ENCODE peak calls at places on chromosome X, in six cellular contexts. One of them, this sample, is unnamed. For H3K36me3 and H3K9me3, the result is how much of the 10 kb centered on the place peaks cover.

GRCh38 chrX:72475952-72476668 is 96.5 kb downstream of the HDAC8 start:
- DNase-seq in HCT116: no peak
- DNase-seq in hepatocyte: no peak
- DNase-seq in pancreas: no peak
- DNase-seq in suprapubic skin: no peak
- DNase-seq in heart right ventricle: no peak
- DNase-seq in this sample: no peak

GRCh38 chrX:915427-916234 is 285.0 kb downstream of the SHOX start:
- DNase-seq in HCT116: no peak
- DNase-seq in hepatocyte: no peak
- DNase-seq in pancreas: no peak
- DNase-seq in suprapubic skin: no peak
- DNase-seq in heart right ventricle: no peak
- DNase-seq in this sample: no peak

GRCh38 chrX:100830547-100830946 is 10.4 kb downstream of the CSTF2 start:
- DNase-seq in HCT116: no peak
- DNase-seq in hepatocyte: no peak
- DNase-seq in pancreas: no peak
- DNase-seq in suprapubic skin: no peak
- DNase-seq in heart right ventricle: no peak
- DNase-seq in this sample: no peak

GRCh38 chrX:17549005-17549685 is 174.1 kb downstream of the NHS start:
- DNase-seq in HCT116: no peak
- DNase-seq in hepatocyte: no peak
- DNase-seq in pancreas: no peak
- DNase-seq in suprapubic skin: no peak
- DNase-seq in heart right ventricle: no peak
- DNase-seq in this sample: no peak

GRCh38 chrX:30665471-30665870 is 12.2 kb downstream of the GK start:
- DNase-seq in HCT116: no peak
- DNase-seq in hepatocyte: no peak
- DNase-seq in pancreas: no peak
- DNase-seq in suprapubic skin: no peak
- DNase-seq in heart right ventricle: no peak
- DNase-seq in this sample: no peak

GRCh38 chrX:76279007-76279406 is 106.1 kb downstream of the PBDC1 start:
- DNase-seq in HCT116: peak
- DNase-seq in hepatocyte: peak
- DNase-seq in pancreas: no peak
- DNase-seq in suprapubic skin: no peak
- DNase-seq in heart right ventricle: no peak
- DNase-seq in this sample: no peak

GRCh38 chrX:18465051-18465450 is 39.6 kb downstream of the CDKL5 start:
- DNase-seq in HCT116: no peak
- DNase-seq in hepatocyte: no peak
- DNase-seq in pancreas: no peak
- DNase-seq in suprapubic skin: no peak
- DNase-seq in heart right ventricle: no peak
- DNase-seq in this sample: no peak

GRCh38 chrX:19085975-19086772 is 36.1 kb downstream of the ADGRG2 start:
- DNase-seq in HCT116: no peak
- DNase-seq in hepatocyte: no peak
- DNase-seq in pancreas: no peak
- DNase-seq in suprapubic skin: no peak
- DNase-seq in heart right ventricle: no peak
- DNase-seq in this sample: no peak

GRCh38 chrX:51795136-51795535 is 51.9 kb downstream of the GSPT2 start:
- DNase-seq in HCT116: no peak
- DNase-seq in hepatocyte: no peak
- DNase-seq in pancreas: no peak
- DNase-seq in suprapubic skin: no peak
- DNase-seq in heart right ventricle: no peak
- DNase-seq in this sample: no peak

GRCh38 chrX:109818921-109819320 is 85.9 kb upstream of the ACSL4 start:
- DNase-seq in HCT116: no peak
- DNase-seq in hepatocyte: no peak
- DNase-seq in pancreas: no peak
- DNase-seq in suprapubic skin: no peak
- DNase-seq in heart right ventricle: no peak
- DNase-seq in this sample: no peak

GRCh38 chrX:19334945-19335626 is 8.6 kb upstream of the PDHA1 start:
- DNase-seq in HCT116: peak
- DNase-seq in hepatocyte: no peak
- DNase-seq in pancreas: no peak
- DNase-seq in suprapubic skin: no peak
- DNase-seq in heart right ventricle: no peak
- DNase-seq in this sample: no peak

GRCh38 chrX:49187028-49187394 is 838 bp upstream of the PRICKLE3 start:
- DNase-seq in HCT116: no peak
- DNase-seq in hepatocyte: no peak
- DNase-seq in pancreas: no peak
- DNase-seq in suprapubic skin: no peak
- DNase-seq in heart right ventricle: no peak
- DNase-seq in this sample: no peak

GRCh38 chrX:105758784-105759183 is 63.6 kb upstream of the NRK start:
- DNase-seq in HCT116: no peak
- DNase-seq in hepatocyte: no peak
- DNase-seq in pancreas: no peak
- DNase-seq in suprapubic skin: no peak
- DNase-seq in heart right ventricle: no peak
- DNase-seq in this sample: no peak

GRCh38 chrX:38271154-38271716 is 50.6 kb upstream of the SRPX start:
- DNase-seq in HCT116: no peak
- DNase-seq in hepatocyte: no peak
- DNase-seq in pancreas: no peak
- DNase-seq in suprapubic skin: no peak
- DNase-seq in heart right ventricle: no peak
- DNase-seq in this sample: no peak

GRCh38 chrX:2486476-2487133 is 14.2 kb downstream of the DHRSX start:
- DNase-seq in HCT116: no peak
- DNase-seq in hepatocyte: no peak
- DNase-seq in pancreas: no peak
- DNase-seq in suprapubic skin: no peak
- DNase-seq in heart right ventricle: no peak
- DNase-seq in this sample: no peak

GRCh38 chrX:2487366-2487765 is 13.4 kb downstream of the DHRSX start:
- DNase-seq in HCT116: no peak
- DNase-seq in hepatocyte: no peak
- DNase-seq in pancreas: no peak
- DNase-seq in suprapubic skin: no peak
- DNase-seq in heart right ventricle: no peak
- DNase-seq in this sample: no peak

GRCh38 chrX:2485460-2485753 is 15.4 kb downstream of the DHRSX start:
- DNase-seq in HCT116: no peak
- DNase-seq in hepatocyte: no peak
- DNase-seq in pancreas: no peak
- DNase-seq in suprapubic skin: no peak
- DNase-seq in heart right ventricle: no peak
- DNase-seq in this sample: no peak

GRCh38 chrX:2484721-2485459 is 15.9 kb downstream of the DHRSX start:
- DNase-seq in HCT116: no peak
- DNase-seq in hepatocyte: no peak
- DNase-seq in pancreas: no peak
- DNase-seq in suprapubic skin: no peak
- DNase-seq in heart right ventricle: peak
- DNase-seq in this sample: no peak

GRCh38 chrX:2485789-2486345 is 14.9 kb downstream of the DHRSX start:
- DNase-seq in HCT116: no peak
- DNase-seq in hepatocyte: no peak
- DNase-seq in pancreas: no peak
- DNase-seq in suprapubic skin: no peak
- DNase-seq in heart right ventricle: no peak
- DNase-seq in this sample: no peak
- H3K36me3 ChIP-seq in HCT116: under half
- H3K36me3 ChIP-seq in hepatocyte: under half
- H3K36me3 ChIP-seq in pancreas: under half
- H3K36me3 ChIP-seq in suprapubic skin: under half
- H3K36me3 ChIP-seq in heart right ventricle: under half
- H3K36me3 ChIP-seq in this sample: under half

GRCh38 chrX:77446029-77446585 is 1.1 kb upstream of the FGF16 start:
- DNase-seq in HCT116: no peak
- DNase-seq in hepatocyte: peak
- DNase-seq in pancreas: peak
- DNase-seq in suprapubic skin: no peak
- DNase-seq in heart right ventricle: peak
- DNase-seq in this sample: no peak

GRCh38 chrX:77446840-77447239 is 349 bp upstream of the FGF16 start:
- DNase-seq in HCT116: no peak
- DNase-seq in hepatocyte: no peak
- DNase-seq in pancreas: no peak
- DNase-seq in suprapubic skin: no peak
- DNase-seq in heart right ventricle: no peak
- DNase-seq in this sample: no peak

GRCh38 chrX:77450415-77450814 is 3.2 kb downstream of the FGF16 start:
- DNase-seq in HCT116: no peak
- DNase-seq in hepatocyte: no peak
- DNase-seq in pancreas: no peak
- DNase-seq in suprapubic skin: no peak
- DNase-seq in heart right ventricle: no peak
- DNase-seq in this sample: no peak

GRCh38 chrX:77447339-77448149 is at the start of gene FGF16:
- DNase-seq in HCT116: no peak
- DNase-seq in hepatocyte: no peak
- DNase-seq in pancreas: no peak
- DNase-seq in suprapubic skin: peak
- DNase-seq in heart right ventricle: peak
- DNase-seq in this sample: no peak

DNA sequence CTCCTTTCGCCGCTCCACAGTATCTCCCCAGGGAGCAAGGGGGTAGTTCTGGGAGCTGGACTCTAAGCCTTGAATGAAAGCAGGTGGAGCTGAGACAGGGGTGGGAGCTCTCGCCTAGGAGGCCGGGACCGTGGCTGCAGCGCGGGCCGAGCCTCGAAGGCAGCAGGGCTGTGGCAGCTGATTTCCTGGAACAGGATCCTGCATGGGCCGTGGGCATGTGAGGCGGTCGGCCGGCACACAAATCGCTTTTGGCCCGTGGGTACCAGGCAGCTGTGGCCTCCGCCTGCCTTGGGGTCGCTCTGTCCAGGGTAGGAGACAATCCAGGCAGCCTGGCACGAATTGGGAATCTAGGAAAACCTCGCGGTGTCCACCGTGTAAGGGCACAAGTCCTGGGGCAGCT is 981 bp downstream of the FGF16 start:
- DNase-seq in HCT116: no peak
- DNase-seq in hepatocyte: no peak
- DNase-seq in pancreas: no peak
- DNase-seq in suprapubic skin: no peak
- DNase-seq in heart right ventricle: peak
- DNase-seq in this sample: no peak
- TF ChIP-seq CTCF in HCT116: no peak
- TF ChIP-seq CTCF in hepatocyte: no peak
- TF ChIP-seq CTCF in pancreas: no peak
- TF ChIP-seq CTCF in suprapubic skin: no peak
- TF ChIP-seq CTCF in heart right ventricle: no peak
- TF ChIP-seq CTCF in this sample: no peak

DNA sequence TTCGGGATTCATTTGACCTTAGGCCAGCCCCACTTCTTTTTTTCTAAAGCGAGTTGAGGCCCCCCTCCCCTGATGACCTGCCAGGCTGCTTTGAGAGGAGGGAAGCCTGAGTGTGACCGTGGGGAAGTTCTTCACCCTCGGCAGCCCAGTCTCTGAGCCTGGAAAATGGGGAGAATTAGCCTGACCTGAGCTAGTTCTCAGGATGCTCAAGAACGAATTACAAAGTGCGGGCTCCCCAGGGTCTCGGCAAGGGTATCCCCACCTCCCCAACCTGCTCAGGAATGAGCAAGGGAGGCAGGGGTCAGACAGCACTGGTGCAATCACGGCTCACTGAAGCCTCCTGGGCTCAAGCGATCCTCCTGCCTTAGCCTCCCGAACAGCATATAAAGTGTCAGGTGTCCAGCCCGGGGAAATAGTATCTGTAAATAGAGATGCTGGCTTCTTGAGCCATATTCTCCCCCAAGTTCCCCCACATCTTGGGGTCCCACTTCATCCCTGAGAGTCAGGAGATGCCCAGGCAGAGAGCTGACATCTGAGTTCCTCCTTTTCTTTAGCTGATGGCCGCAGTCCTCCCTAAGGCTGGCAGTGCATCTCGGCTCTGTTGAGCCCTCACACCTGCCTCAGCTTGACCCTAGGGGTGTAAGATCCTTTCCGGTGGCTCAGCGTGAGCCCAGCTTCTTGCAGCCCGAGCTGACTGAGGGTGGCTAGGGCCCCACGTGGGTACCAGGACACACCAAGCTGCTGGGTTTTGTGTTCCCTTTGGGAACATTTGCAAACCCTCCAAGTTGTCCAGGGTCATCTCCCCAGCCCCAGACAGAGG is 1.6 kb downstream of the DUSP9 start:
- DNase-seq in HCT116: no peak
- DNase-seq in hepatocyte: no peak
- DNase-seq in pancreas: no peak
- DNase-seq in suprapubic skin: peak
- DNase-seq in heart right ventricle: no peak
- DNase-seq in this sample: no peak
- H3K9me3 ChIP-seq in HCT116: under half
- H3K9me3 ChIP-seq in hepatocyte: under half
- H3K9me3 ChIP-seq in pancreas: under half
- H3K9me3 ChIP-seq in suprapubic skin: under half
- H3K9me3 ChIP-seq in heart right ventricle: under half
- H3K9me3 ChIP-seq in this sample: under half

DNA sequence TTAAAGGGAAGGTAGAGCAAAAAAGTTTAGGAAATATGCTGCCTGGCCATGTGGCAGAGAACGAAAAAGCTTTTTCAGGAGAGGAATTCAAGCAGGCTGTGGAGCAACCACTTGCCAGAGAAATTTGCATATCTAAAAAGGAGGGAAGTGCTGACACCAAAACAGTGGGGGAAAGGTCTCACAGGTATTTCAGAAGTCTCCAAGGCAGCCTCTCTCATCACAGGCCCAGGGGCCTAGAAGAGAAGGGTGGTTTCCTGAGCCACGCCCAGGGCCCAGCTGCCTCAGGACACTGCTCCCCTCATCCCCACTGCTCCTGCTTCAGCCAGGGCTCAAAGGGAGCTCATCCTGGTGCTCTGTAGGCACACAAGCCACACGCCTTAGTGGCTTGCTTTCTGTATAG is 29.9 kb upstream of the STS start:
- DNase-seq in HCT116: no peak
- DNase-seq in hepatocyte: no peak
- DNase-seq in pancreas: no peak
- DNase-seq in suprapubic skin: no peak
- DNase-seq in heart right ventricle: no peak
- DNase-seq in this sample: no peak
- H3K36me3 ChIP-seq in HCT116: under half
- H3K36me3 ChIP-seq in hepatocyte: under half
- H3K36me3 ChIP-seq in pancreas: under half
- H3K36me3 ChIP-seq in suprapubic skin: under half
- H3K36me3 ChIP-seq in heart right ventricle: under half
- H3K36me3 ChIP-seq in this sample: under half

GRCh38 chrX:54825716-54826428 is 18.3 kb downstream of the MAGED2 start:
- DNase-seq in HCT116: no peak
- DNase-seq in hepatocyte: no peak
- DNase-seq in pancreas: no peak
- DNase-seq in suprapubic skin: no peak
- DNase-seq in heart right ventricle: no peak
- DNase-seq in this sample: no peak
- TF ChIP-seq CTCF in HCT116: no peak
- TF ChIP-seq CTCF in hepatocyte: no peak
- TF ChIP-seq CTCF in pancreas: no peak
- TF ChIP-seq CTCF in suprapubic skin: no peak
- TF ChIP-seq CTCF in heart right ventricle: no peak
- TF ChIP-seq CTCF in this sample: no peak